ENCODE peak calls at places on chromosomes 12 and 14, in seven cellular contexts. A is HFFc6, E is WTC11, C is body of pancreas, L is HCT116, V is left ventricle myocardium inferior, X is CD14-positive monocyte. Z is an unnamed sample.

GRCh38 chr12:65765436-65765813 is 58.9 kb upstream of the HMGA2 start:
- DNase-seq in X (no peak), L (peak), A (peak), E (no peak), V (no peak), C (no peak), Z (no peak)

GRCh38 chr14:102344485-102344884 is 18.2 kb downstream of the CINP start:
- DNase-seq in X (no peak), V (no peak), C (no peak), E (no peak), L (no peak), A (no peak), Z (no peak)

GRCh38 chr14:99910337-99911268 is 117.4 kb downstream of the EML1 start:
- DNase-seq in E (no peak), A (peak), C (no peak), L (no peak), X (no peak), V (no peak), Z (no peak)

GRCh38 chr14:84250863-84251262 is 1279.1 kb upstream of the FLRT2 start:
- DNase-seq in A (no peak), V (no peak), E (no peak), X (no peak), C (peak), L (no peak), Z (no peak)

GRCh38 chr12:17665839-17666238 is 424.2 kb downstream of the RERGL start:
- DNase-seq in C (no peak), A (no peak), L (no peak), V (no peak), X (no peak), E (no peak), Z (no peak)

GRCh38 chr14:93927746-93928145 is 602 bp downstream of the FAM181A start:
- DNase-seq in E (no peak), X (no peak), V (no peak), C (no peak), L (no peak), A (no peak), Z (no peak)

GRCh38 chr12:75721231-75721641 is 209.8 kb upstream of the KRR1 start:
- DNase-seq in V (no peak), L (no peak), C (no peak), A (no peak), E (no peak), X (no peak), Z (no peak)

GRCh38 chr12:2959194-2959507 is at the start of gene TEAD4:
- DNase-seq in E (peak), C (peak), V (peak), L (peak), X (no peak), A (peak), Z (peak)

GRCh38 chr12:80056845-80057244 is 42.5 kb upstream of the OTOGL start:
- DNase-seq in A (no peak), L (no peak), V (no peak), X (no peak), E (no peak), C (peak), Z (no peak)

GRCh38 chr12:66744956-66745383 is 66.1 kb upstream of the GRIP1 start:
- DNase-seq in E (no peak), A (no peak), C (no peak), V (no peak), L (no peak), X (no peak), Z (no peak)

GRCh38 chr12:47829584-47829983 is 9.9 kb upstream of the HDAC7 start:
- DNase-seq in L (no peak), E (no peak), V (no peak), A (no peak), C (no peak), X (no peak), Z (no peak)

GRCh38 chr12:126428769-126429168 is 1363.5 kb downstream of the AACS start:
- DNase-seq in L (no peak), X (no peak), C (no peak), A (no peak), V (no peak), E (no peak), Z (no peak)

GRCh38 chr12:49893753-49894752 is 9.6 kb downstream of the FAIM2 start:
- DNase-seq in V (no peak), A (no peak), X (no peak), L (peak), E (no peak), C (peak), Z (no peak)

GRCh38 chr12:70196732-70197361 is 46.4 kb upstream of the CNOT2 start:
- DNase-seq in X (no peak), V (no peak), L (no peak), C (no peak), E (no peak), A (no peak), Z (no peak)

GRCh38 chr12:9148926-9149325 is 33.2 kb upstream of the A2M start:
- DNase-seq in X (no peak), E (no peak), L (no peak), C (no peak), A (no peak), V (no peak), Z (no peak)

GRCh38 chr12:9143929-9144328 is 28.2 kb upstream of the A2M start:
- DNase-seq in E (no peak), C (no peak), V (no peak), L (no peak), A (no peak), X (no peak), Z (no peak)

GRCh38 chr12:9149372-9149771 is 33.7 kb upstream of the A2M start:
- DNase-seq in A (no peak), X (no peak), C (no peak), V (no peak), L (peak), E (peak), Z (no peak)
- TF ChIP-seq CTCF in A (no peak), X (no peak), C (no peak), V (no peak), L (peak), E (no peak), Z (peak)

GRCh38 chr12:88973998-88974397 is 378.3 kb downstream of the DUSP6 start:
- DNase-seq in X (no peak), V (no peak), C (no peak), L (no peak), A (no peak), E (no peak), Z (no peak)

GRCh38 chr12:88970742-88971141 is 381.6 kb downstream of the DUSP6 start:
- DNase-seq in X (no peak), E (no peak), L (no peak), C (no peak), V (no peak), A (no peak), Z (no peak)

DNA sequence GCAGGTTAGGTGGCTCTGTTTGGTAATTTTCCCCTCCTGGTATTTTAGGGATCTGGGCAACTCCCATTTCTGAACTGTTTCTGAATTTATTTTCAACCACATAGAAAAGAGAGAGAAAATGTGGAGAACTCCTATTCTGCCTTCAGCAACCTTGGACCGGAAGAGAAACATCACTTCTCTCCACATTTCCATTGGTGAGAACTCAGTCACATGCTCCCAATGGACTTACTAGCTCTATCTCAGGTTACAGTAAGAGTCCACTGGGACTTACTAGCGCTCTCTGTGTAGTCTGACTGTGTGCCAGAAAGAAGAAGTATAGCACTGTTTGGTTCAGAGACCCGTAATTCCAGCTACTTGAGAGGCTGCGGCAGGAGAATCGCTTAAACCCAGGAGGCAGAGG is 383.2 kb downstream of the DUSP6 start:
- DNase-seq in V (no peak), X (no peak), C (no peak), L (no peak), E (no peak), A (no peak), Z (no peak)
- TF ChIP-seq CTCF in V (no peak), X (no peak), C (no peak), L (no peak), E (no peak), A (no peak), Z (no peak)

DNA sequence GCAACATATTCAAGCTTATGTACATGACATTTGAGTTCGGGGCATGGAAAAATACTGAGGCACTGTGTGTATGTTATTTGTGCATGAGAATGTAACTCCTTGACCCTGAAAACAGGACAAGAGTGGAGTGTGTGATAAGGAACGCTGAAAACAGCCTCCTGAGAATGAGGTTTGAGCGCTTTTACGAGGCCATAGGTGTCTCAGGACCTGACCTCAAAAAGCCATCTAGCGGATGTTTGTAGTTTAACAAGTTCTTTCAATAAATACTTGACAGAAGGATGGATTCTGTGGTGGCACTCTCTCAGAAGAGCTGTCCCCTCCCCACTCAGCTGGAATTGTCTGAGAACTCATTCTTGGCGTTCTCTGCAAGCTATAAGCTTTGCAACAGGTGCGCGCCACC is 350.5 kb upstream of the TMTC1 start:
- DNase-seq in X (no peak), E (no peak), C (no peak), L (peak), V (no peak), A (no peak), Z (no peak)
- TF ChIP-seq CTCF in X (no peak), E (no peak), C (no peak), L (peak), V (no peak), A (no peak), Z (no peak)

GRCh38 chr12:1922985-1923384 is 4.5 kb upstream of the CACNA2D4 start:
- DNase-seq in C (no peak), L (no peak), A (no peak), E (no peak), V (no peak), X (no peak), Z (no peak)

GRCh38 chr12:1920971-1921370 is 2.5 kb upstream of the CACNA2D4 start:
- DNase-seq in E (no peak), L (no peak), X (no peak), C (no peak), A (no peak), V (no peak), Z (peak)

GRCh38 chr12:1919763-1920162 is 1.3 kb upstream of the CACNA2D4 start:
- DNase-seq in E (no peak), V (no peak), C (no peak), L (no peak), A (no peak), X (no peak), Z (no peak)

GRCh38 chr12:1920436-1920835 is 2.0 kb upstream of the CACNA2D4 start:
- DNase-seq in V (no peak), C (no peak), X (no peak), A (no peak), E (no peak), L (no peak), Z (peak)

GRCh38 chr12:1922075-1922709 is 3.7 kb upstream of the CACNA2D4 start:
- DNase-seq in L (no peak), C (peak), X (no peak), E (peak), A (no peak), V (no peak), Z (no peak)
- TF ChIP-seq CTCF in L (no peak), C (no peak), X (no peak), E (no peak), A (no peak), V (no peak), Z (no peak)